ENCODE peak calls at places on chromosomes 5 and 9, in six cellular contexts. X, K, W, U, Q and N are unnamed samples.
A peak's percentile ranks its signal among the peaks of the same experiment; 100 is the strongest.

GRCh38 chr9:86639899-86640379 is 285.7 kb upstream of the TUT7 start:
- DNase-seq in W (no peak), U (no peak), Q (no peak), X (no peak), K (no peak), N (no peak)

GRCh38 chr5:63854076-63854475 is 108.2 kb downstream of the HTR1A start:
- DNase-seq in U (no peak), X (no peak), Q (no peak), W (peak; percentile 24), K (no peak), N (no peak)

GRCh38 chr9:72042928-72043327 is 17.5 kb downstream of the C9orf57 start:
- DNase-seq in W (no peak), Q (no peak), X (no peak), K (no peak), U (no peak), N (no peak)

GRCh38 chr9:110283736-110284135 is 27.4 kb upstream of the TXN start:
- DNase-seq in K (no peak), Q (no peak), X (no peak), U (no peak), W (no peak), N (no peak)

GRCh38 chr5:149615976-149616375 is 34.7 kb downstream of the ARHGEF37 start:
- DNase-seq in X (no peak), Q (no peak), U (no peak), W (no peak), K (no peak), N (no peak)

GRCh38 chr5:109223521-109223920 is 186.3 kb downstream of the PJA2 start:
- DNase-seq in X (no peak), W (peak; percentile 44), K (no peak), Q (no peak), U (no peak), N (no peak)

GRCh38 chr9:118577121-118577520 is 792.1 kb downstream of the BRINP1 start:
- DNase-seq in U (no peak), K (peak; percentile 88), X (no peak), W (no peak), Q (no peak), N (peak; percentile 42)

GRCh38 chr9:33430942-33431341 is 16.5 kb downstream of the AQP3 start:
- DNase-seq in U (no peak), X (no peak), Q (no peak), W (no peak), K (no peak), N (no peak)

GRCh38 chr5:30804739-30805313 is 388.7 kb upstream of the CDH6 start:
- DNase-seq in Q (peak; percentile 54), K (peak; percentile 59), X (no peak), W (peak; percentile 20), U (peak; percentile 76), N (peak; percentile 44)

GRCh38 chr5:123285122-123286011 is 137.8 kb downstream of the CEP120 start:
- DNase-seq in X (no peak), K (peak; percentile 13), Q (no peak), U (peak; percentile 41), W (peak; percentile 59), N (no peak)

GRCh38 chr5:74895906-74896305 is 29.7 kb upstream of the FAM169A start:
- DNase-seq in W (no peak), Q (peak; percentile 82), X (peak; percentile 59), K (peak; percentile 20), U (peak; percentile 12), N (peak; percentile 91)

GRCh38 chr5:131042021-131042789 is 122.9 kb downstream of the HINT1 start:
- DNase-seq in Q (no peak), K (no peak), X (no peak), U (no peak), W (no peak), N (no peak)

GRCh38 chr5:115079934-115080623 is 89.6 kb downstream of the TRIM36 start:
- DNase-seq in U (peak; percentile 7), X (no peak), W (no peak), Q (no peak), K (no peak), N (no peak)

GRCh38 chr5:175582697-175583096 is 75.2 kb upstream of the HRH2 start:
- DNase-seq in K (no peak), X (no peak), Q (no peak), U (no peak), W (no peak), N (no peak)

GRCh38 chr9:132152231-132152630 is 9.6 kb upstream of the NTNG2 start:
- DNase-seq in W (no peak), Q (no peak), K (no peak), U (no peak), X (no peak), N (no peak)

GRCh38 chr5:11588803-11589202 is 315.4 kb downstream of the CTNND2 start:
- DNase-seq in Q (no peak), U (no peak), W (peak; percentile 93), X (no peak), K (no peak), N (peak; percentile 18)

GRCh38 chr9:20292002-20292401 is 330.3 kb downstream of the MLLT3 start:
- DNase-seq in W (no peak), U (peak; percentile 22), K (peak; percentile 62), Q (peak; percentile 16), X (no peak), N (no peak)

GRCh38 chr5:33223563-33224305 is 217.0 kb upstream of the TARS1 start:
- DNase-seq in W (no peak), X (no peak), Q (no peak), K (peak; percentile 28), U (peak; percentile 14), N (no peak)

DNA sequence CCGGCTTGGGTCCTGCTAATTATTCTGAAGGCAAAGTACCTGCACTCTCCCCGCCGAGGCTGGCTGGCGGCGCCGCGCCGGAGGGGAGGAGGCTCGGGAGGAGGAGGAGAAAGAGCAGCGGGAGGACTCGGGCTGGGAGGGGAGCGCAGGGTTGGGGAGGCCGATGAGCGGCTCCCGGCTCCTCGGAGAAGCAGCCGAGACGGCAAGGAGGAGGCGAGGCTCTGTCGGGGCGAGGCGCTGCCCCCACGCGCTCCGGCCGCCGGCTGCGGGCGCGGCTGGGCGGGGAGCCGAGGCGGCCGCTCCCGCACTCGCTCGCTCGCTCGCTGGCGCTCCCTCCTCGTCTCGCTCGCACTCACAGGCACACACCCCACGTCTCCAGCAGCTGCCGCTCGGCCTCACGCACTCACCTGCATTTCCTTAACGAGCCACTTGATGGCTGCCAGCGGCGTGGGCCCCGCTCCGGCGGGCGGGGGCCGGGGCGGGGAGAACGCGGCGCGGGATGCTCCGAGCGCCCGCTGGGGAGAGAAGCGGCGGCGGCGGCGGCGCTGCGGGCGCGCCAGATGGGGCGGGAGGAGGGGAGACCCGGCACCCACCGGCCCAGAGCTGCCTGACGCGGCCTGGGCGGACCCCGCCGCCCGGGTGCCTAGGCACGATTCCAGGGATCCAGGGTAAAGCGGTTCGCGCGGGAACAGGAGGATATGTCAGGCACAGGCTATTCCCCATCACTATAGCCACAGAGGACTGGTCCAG is at the start of gene PTPRD:
- DNase-seq in X (no peak), U (peak; percentile 18), Q (peak; percentile 67), K (peak; percentile 27), W (peak; percentile 89), N (peak; percentile 13)
- TF ChIP-seq CTCF in X (no peak), U (peak; percentile 36), Q (no peak), K (no peak), W (peak; percentile 51), N (peak; percentile 43)

DNA sequence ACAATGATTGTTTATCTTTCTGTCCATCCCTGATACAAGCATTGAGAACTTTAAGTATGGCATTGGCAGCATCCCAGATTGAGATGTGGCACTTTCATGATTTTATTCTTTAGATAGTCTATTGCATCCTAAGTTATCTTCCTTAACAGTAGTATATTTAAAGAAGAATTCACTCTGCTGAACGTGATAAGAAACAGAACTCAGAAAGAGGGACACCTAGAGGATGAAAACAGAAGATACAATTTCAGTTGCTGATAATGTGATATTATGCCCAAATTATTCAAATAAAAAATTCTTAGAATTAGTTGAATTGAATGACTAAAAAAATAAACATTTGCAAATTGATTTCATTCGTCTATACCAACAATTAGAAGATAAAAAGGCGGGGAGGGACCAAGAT is 218.1 kb upstream of the DMRTA1 start:
- DNase-seq in X (no peak), Q (no peak), U (no peak), K (peak; percentile 58), W (no peak), N (no peak)
- TF ChIP-seq CTCF in X (peak; percentile 25), Q (no peak), U (peak; percentile 34), K (peak; percentile 41), W (peak; percentile 32), N (no peak)

GRCh38 chr5:79242242-79243039 is 6.5 kb downstream of the JMY start:
- DNase-seq in K (no peak), Q (no peak), U (no peak), X (no peak), W (no peak), N (no peak)

GRCh38 chr5:79241535-79241979 is 5.6 kb downstream of the JMY start:
- DNase-seq in U (no peak), K (no peak), X (no peak), W (no peak), Q (peak; percentile 11), N (no peak)

GRCh38 chr5:79240561-79240960 is 4.6 kb downstream of the JMY start:
- DNase-seq in W (no peak), Q (no peak), X (no peak), K (no peak), U (no peak), N (no peak)

GRCh38 chr5:79237735-79238560 is 2.0 kb downstream of the JMY start:
- DNase-seq in W (no peak), K (no peak), Q (no peak), U (no peak), X (no peak), N (no peak)

GRCh38 chr5:79243224-79243623 is 7.3 kb downstream of the JMY start:
- DNase-seq in Q (no peak), W (no peak), X (no peak), K (no peak), U (no peak), N (no peak)
- TF ChIP-seq CTCF in Q (no peak), W (no peak), X (no peak), K (no peak), U (no peak), N (no peak)

GRCh38 chr9:75226403-75227139 is 138.3 kb downstream of the OSTF1 start:
- DNase-seq in X (no peak), W (no peak), Q (no peak), K (no peak), U (no peak), N (no peak)

GRCh38 chr9:75228893-75229292 is 140.6 kb downstream of the OSTF1 start:
- DNase-seq in U (no peak), K (no peak), X (no peak), Q (no peak), W (no peak), N (no peak)

GRCh38 chr9:75230469-75230868 is 142.2 kb downstream of the OSTF1 start:
- DNase-seq in U (no peak), K (no peak), X (no peak), Q (no peak), W (no peak), N (no peak)

GRCh38 chr9:75231167-75231566 is 142.9 kb downstream of the OSTF1 start:
- DNase-seq in K (no peak), U (no peak), W (no peak), X (no peak), Q (no peak), N (no peak)

GRCh38 chr9:75229605-75230332 is 141.5 kb downstream of the OSTF1 start:
- DNase-seq in X (no peak), K (peak; percentile 57), W (no peak), Q (no peak), U (no peak), N (peak; percentile 47)
- TF ChIP-seq CTCF in X (no peak), K (no peak), W (no peak), Q (no peak), U (no peak), N (peak; percentile 8)